ENCODE peak calls at places on chromosomes 7 and 10, in nine cellular contexts. N is H9; T is activated CD4-positive, CD25-positive, alpha-beta regulatory T cell; X is progenitor cell of endocrine pancreas; Z is neural progenitor cell; W is substantia nigra; U is mucosa of descending colon; H is naive thymus-derived CD8-positive, alpha-beta T cell; Y is MV-4-11. I is an unnamed sample.
A peak's percentile ranks its signal among the peaks of the same experiment; 100 is the strongest.

GRCh38 chr10:48627984-48628609 is 23.2 kb upstream of the ARHGAP22 start:
- DNase-seq in N (no peak), T (no peak), X (no peak), Z (no peak), W (no peak), U (no peak), H (no peak), Y (peak; percentile 38), I (no peak)

GRCh38 chr7:1056785-1057410 is 12.6 kb downstream of the GPR146 start:
- DNase-seq in N (no peak), T (no peak), X (no peak), Z (no peak), W (no peak), U (peak; percentile 31), H (no peak), Y (no peak), I (no peak)

GRCh38 chr7:27143022-27143949 is at the start of gene HOXA5:
- DNase-seq in N (peak; percentile 88), T (no peak), X (peak; percentile 87), Z (peak; percentile 90), W (no peak), U (peak; percentile 84), H (no peak), Y (peak; percentile 75), I (no peak)

GRCh38 chr7:137871173-137871915 is 24.6 kb upstream of the DGKI start:
- DNase-seq in N (no peak), T (no peak), X (no peak), Z (no peak), W (no peak), U (no peak), H (no peak), Y (no peak), I (no peak)

GRCh38 chr10:86594535-86594934 is 59.8 kb upstream of the OPN4 start:
- DNase-seq in N (no peak), T (no peak), X (no peak), Z (no peak), W (no peak), U (no peak), H (no peak), Y (peak; percentile 11), I (no peak)

GRCh38 chr10:6918305-6918704 is 338.2 kb upstream of the PRKCQ start:
- DNase-seq in N (peak; percentile 60), T (peak; percentile 50), X (no peak), Z (peak; percentile 44), W (no peak), U (no peak), H (peak; percentile 63), Y (peak; percentile 65), I (peak; percentile 76)

GRCh38 chr7:135385209-135385608 is 124.7 kb downstream of the CNOT4 start:
- DNase-seq in N (no peak), T (no peak), X (no peak), Z (no peak), W (no peak), U (no peak), H (no peak), Y (no peak), I (no peak)

GRCh38 chr7:134910968-134911367 is 75.3 kb upstream of the AGBL3 start:
- DNase-seq in N (no peak), T (no peak), X (no peak), Z (no peak), W (no peak), U (no peak), H (no peak), Y (peak; percentile 22), I (no peak)

GRCh38 chr7:143002106-143002505 is 24.8 kb downstream of the OR9A2 start:
- DNase-seq in N (no peak), T (no peak), X (no peak), Z (peak; percentile 30), W (no peak), U (no peak), H (no peak), Y (peak; percentile 42), I (peak; percentile 31)

GRCh38 chr7:12162420-12163113 is 48.5 kb upstream of the TMEM106B start:
- DNase-seq in N (no peak), T (no peak), X (no peak), Z (no peak), W (no peak), U (no peak), H (no peak), Y (no peak), I (no peak)

GRCh38 chr7:27130540-27131389 is at the start of gene HOXA4:
- DNase-seq in N (peak; percentile 88), T (peak; percentile 68), X (peak; percentile 91), Z (peak; percentile 79), W (no peak), U (peak; percentile 94), H (peak; percentile 72), Y (peak; percentile 56), I (no peak)

GRCh38 chr10:92847185-92847864 is 995 bp upstream of the EXOC6 start:
- DNase-seq in N (no peak), T (no peak), X (no peak), Z (no peak), W (no peak), U (no peak), H (no peak), Y (peak; percentile 96), I (peak; percentile 58)

GRCh38 chr10:74021248-74022055 is 23.5 kb downstream of the VCL start:
- DNase-seq in N (no peak), T (no peak), X (no peak), Z (no peak), W (no peak), U (no peak), H (no peak), Y (peak; percentile 50), I (no peak)